ENCODE peak calls at places on chromosomes 7 and 10, in five cellular contexts. One of them, this sample, is unnamed.

GRCh38 chr10:94155722-94156271 is 162.1 kb downstream of the PLCE1 start:
- DNase-seq in pons: no peak
- DNase-seq in amygdala: no peak
- DNase-seq in brain microvascular endothelial cell: no peak
- DNase-seq in NCI-H2029: no peak
- DNase-seq in this sample: no peak

GRCh38 chr10:63699785-63700184 is 178.6 kb downstream of the REEP3 start:
- DNase-seq in pons: no peak
- DNase-seq in amygdala: no peak
- DNase-seq in NCI-H2029: no peak
- DNase-seq in brain microvascular endothelial cell: peak
- DNase-seq in this sample: peak

GRCh38 chr7:598899-599298 is 79.3 kb upstream of the PDGFA start:
- DNase-seq in pons: peak
- DNase-seq in NCI-H2029: no peak
- DNase-seq in brain microvascular endothelial cell: no peak
- DNase-seq in amygdala: no peak
- DNase-seq in this sample: no peak

GRCh38 chr7:117157121-117157870 is 165.6 kb downstream of the WNT2 start:
- DNase-seq in brain microvascular endothelial cell: peak
- DNase-seq in amygdala: no peak
- DNase-seq in pons: peak
- DNase-seq in NCI-H2029: peak
- DNase-seq in this sample: peak

GRCh38 chr7:35725280-35725680 is 30.3 kb upstream of the HERPUD2 start:
- DNase-seq in amygdala: no peak
- DNase-seq in NCI-H2029: no peak
- DNase-seq in pons: no peak
- DNase-seq in brain microvascular endothelial cell: no peak
- DNase-seq in this sample: no peak

GRCh38 chr7:18843979-18844378 is 273.5 kb downstream of the TWIST1 start:
- DNase-seq in brain microvascular endothelial cell: no peak
- DNase-seq in pons: no peak
- DNase-seq in NCI-H2029: no peak
- DNase-seq in amygdala: no peak
- DNase-seq in this sample: no peak

GRCh38 chr7:112395893-112396292 is 54.4 kb upstream of the IFRD1 start:
- DNase-seq in pons: no peak
- DNase-seq in amygdala: no peak
- DNase-seq in NCI-H2029: no peak
- DNase-seq in brain microvascular endothelial cell: no peak
- DNase-seq in this sample: no peak

GRCh38 chr7:136640977-136641376 is 227.5 kb upstream of the CHRM2 start:
- DNase-seq in amygdala: no peak
- DNase-seq in NCI-H2029: no peak
- DNase-seq in pons: peak
- DNase-seq in brain microvascular endothelial cell: no peak
- DNase-seq in this sample: no peak

GRCh38 chr7:135685306-135686084 is 23.2 kb downstream of the STMP1 start:
- DNase-seq in amygdala: no peak
- DNase-seq in brain microvascular endothelial cell: peak
- DNase-seq in pons: no peak
- DNase-seq in NCI-H2029: no peak
- DNase-seq in this sample: no peak

GRCh38 chr10:43606323-43607198 is at the start of gene ZNF485:
- DNase-seq in amygdala: peak
- DNase-seq in brain microvascular endothelial cell: peak
- DNase-seq in pons: peak
- DNase-seq in NCI-H2029: peak
- DNase-seq in this sample: no peak

GRCh38 chr10:73287441-73287840 is 35.0 kb upstream of the MRPS16 start:
- DNase-seq in pons: no peak
- DNase-seq in brain microvascular endothelial cell: no peak
- DNase-seq in amygdala: no peak
- DNase-seq in NCI-H2029: no peak
- DNase-seq in this sample: no peak

GRCh38 chr10:79454259-79454658 is 8.8 kb upstream of the ZCCHC24 start:
- DNase-seq in amygdala: no peak
- DNase-seq in brain microvascular endothelial cell: no peak
- DNase-seq in NCI-H2029: no peak
- DNase-seq in pons: no peak
- DNase-seq in this sample: peak

GRCh38 chr10:124493191-124493936 is 31.7 kb downstream of the LHPP start:
- DNase-seq in pons: no peak
- DNase-seq in amygdala: no peak
- DNase-seq in NCI-H2029: peak
- DNase-seq in brain microvascular endothelial cell: no peak
- DNase-seq in this sample: no peak

GRCh38 chr10:15245530-15245929 is 77.0 kb upstream of the NMT2 start:
- DNase-seq in amygdala: no peak
- DNase-seq in NCI-H2029: no peak
- DNase-seq in pons: no peak
- DNase-seq in brain microvascular endothelial cell: no peak
- DNase-seq in this sample: no peak

GRCh38 chr10:63627881-63628296 is 106.7 kb downstream of the REEP3 start:
- DNase-seq in NCI-H2029: no peak
- DNase-seq in pons: no peak
- DNase-seq in brain microvascular endothelial cell: no peak
- DNase-seq in amygdala: no peak
- DNase-seq in this sample: no peak

GRCh38 chr10:54650547-54650946 is 150.5 kb downstream of the PCDH15 start:
- DNase-seq in pons: no peak
- DNase-seq in brain microvascular endothelial cell: no peak
- DNase-seq in amygdala: no peak
- DNase-seq in NCI-H2029: no peak
- DNase-seq in this sample: no peak

GRCh38 chr10:126569513-126570447 is 100.7 kb downstream of the C10orf90 start:
- DNase-seq in pons: no peak
- DNase-seq in NCI-H2029: no peak
- DNase-seq in amygdala: no peak
- DNase-seq in brain microvascular endothelial cell: peak
- DNase-seq in this sample: no peak

GRCh38 chr7:139968931-139969330 is 93.8 kb downstream of the PARP12 start:
- DNase-seq in brain microvascular endothelial cell: no peak
- DNase-seq in amygdala: no peak
- DNase-seq in pons: no peak
- DNase-seq in NCI-H2029: no peak
- DNase-seq in this sample: no peak

GRCh38 chr7:520503-521161 is 986 bp upstream of the PDGFA start:
- DNase-seq in brain microvascular endothelial cell: no peak
- DNase-seq in pons: no peak
- DNase-seq in NCI-H2029: no peak
- DNase-seq in amygdala: no peak
- DNase-seq in this sample: peak

This sample was measured in NCI-H226.